ENCODE peak calls at places on chromosome 18, in nine cellular contexts. T is suprapubic skin; L is CD8-positive, alpha-beta memory T cell; G is psoas muscle; E is cardiac muscle cell; M is Peyer's patch; U is astrocyte; R is GM23338; A is Caco-2. X is an unnamed sample.

GRCh38 chr18:57816208-57816999 is 13.3 kb upstream of the ATP8B1 start:
- DNase-seq in T (no peak), L (no peak), G (no peak), E (no peak), M (peak; percentile 40), U (no peak), R (no peak), A (no peak), X (no peak)

GRCh38 chr18:56511996-56512395 is 126.4 kb downstream of the TXNL1 start:
- DNase-seq in T (no peak), L (no peak), G (no peak), E (no peak), M (no peak), U (no peak), R (no peak), A (no peak), X (no peak)

GRCh38 chr18:24964213-24964612 is 387.8 kb downstream of the ZNF521 start:
- DNase-seq in T (no peak), L (no peak), G (peak; percentile 21), E (no peak), M (peak; percentile 71), U (no peak), R (peak; percentile 67), A (peak; percentile 3), X (no peak)

GRCh38 chr18:37286801-37287200 is 278.8 kb downstream of the CELF4 start:
- DNase-seq in T (no peak), L (no peak), G (no peak), E (no peak), M (no peak), U (no peak), R (no peak), A (no peak), X (no peak)

GRCh38 chr18:57084331-57085298 is 62.3 kb upstream of the BOD1L2 start:
- DNase-seq in T (no peak), L (no peak), G (no peak), E (no peak), M (no peak), U (no peak), R (no peak), A (no peak), X (no peak)

GRCh38 chr18:31247574-31248199 is 70.3 kb upstream of the DSG1 start:
- DNase-seq in T (no peak), L (no peak), G (no peak), E (no peak), M (no peak), U (peak; percentile 78), R (no peak), A (no peak), X (no peak)

GRCh38 chr18:31683968-31684278 is 458 bp downstream of the B4GALT6 start:
- DNase-seq in T (no peak), L (no peak), G (no peak), E (no peak), M (no peak), U (no peak), R (no peak), A (no peak), X (no peak)

GRCh38 chr18:47175895-47176575 is at the start of gene IER3IP1:
- DNase-seq in T (peak; percentile 93), L (peak; percentile 81), G (peak; percentile 94), E (peak; percentile 92), M (peak; percentile 96), U (peak; percentile 81), R (peak; percentile 94), A (peak; percentile 88), X (peak; percentile 49)

GRCh38 chr18:70249118-70249517 is 39.7 kb upstream of the SOCS6 start:
- DNase-seq in T (no peak), L (no peak), G (no peak), E (no peak), M (no peak), U (peak; percentile 44), R (no peak), A (no peak), X (peak; percentile 7)

GRCh38 chr18:21831413-21831831 is 90.8 kb downstream of the MIB1 start:
- DNase-seq in T (no peak), L (no peak), G (no peak), E (peak; percentile 96), M (no peak), U (no peak), R (peak; percentile 19), A (no peak), X (no peak)

GRCh38 chr18:11518788-11519685 is 90.4 kb upstream of the SLC35G4 start:
- DNase-seq in T (no peak), L (no peak), G (no peak), E (peak; percentile 78), M (no peak), U (no peak), R (peak; percentile 91), A (peak; percentile 67), X (no peak)

GRCh38 chr18:53385889-53386288 is 838.6 kb downstream of the MBD2 start:
- DNase-seq in T (no peak), L (no peak), G (no peak), E (no peak), M (no peak), U (no peak), R (no peak), A (no peak), X (no peak)

GRCh38 chr18:8450013-8450412 is 159.2 kb upstream of the RAB12 start:
- DNase-seq in T (no peak), L (no peak), G (no peak), E (peak; percentile 11), M (no peak), U (no peak), R (peak; percentile 86), A (peak; percentile 34), X (no peak)

GRCh38 chr18:8634508-8634907 is 25.3 kb downstream of the RAB12 start:
- DNase-seq in T (no peak), L (no peak), G (no peak), E (no peak), M (no peak), U (no peak), R (no peak), A (no peak), X (no peak)

GRCh38 chr18:13439475-13439874 is 220.9 kb downstream of the LDLRAD4 start:
- DNase-seq in T (no peak), L (no peak), G (no peak), E (no peak), M (no peak), U (no peak), R (no peak), A (no peak), X (no peak)

GRCh38 chr18:59129964-59130703 is 9.6 kb upstream of the SEC11C start:
- DNase-seq in T (no peak), L (no peak), G (no peak), E (no peak), M (no peak), U (no peak), R (no peak), A (no peak), X (no peak)

GRCh38 chr18:36580266-36580665 is 248.5 kb downstream of the TPGS2 start:
- DNase-seq in T (no peak), L (no peak), G (peak; percentile 28), E (no peak), M (no peak), U (peak; percentile 51), R (peak; percentile 27), A (no peak), X (no peak)

GRCh38 chr18:29439398-29439797 is 1262.5 kb upstream of the CDH2 start:
- DNase-seq in T (no peak), L (no peak), G (no peak), E (peak; percentile 12), M (no peak), U (no peak), R (peak; percentile 3), A (no peak), X (no peak)

GRCh38 chr18:35245719-35246317 is 5.0 kb downstream of the ZNF397 start:
- DNase-seq in T (no peak), L (no peak), G (no peak), E (no peak), M (no peak), U (no peak), R (no peak), A (no peak), X (no peak)
- H3K27me3 ChIP-seq in T (no peaks in the 10 kb centered on the region), L (no peaks in the 10 kb centered on the region), G (no peaks in the 10 kb centered on the region), E (no peaks in the 10 kb centered on the region), M (no peaks in the 10 kb centered on the region), U (no peaks in the 10 kb centered on the region), R (no peaks in the 10 kb centered on the region), A (no peaks in the 10 kb centered on the region), X (no peaks in the 10 kb centered on the region)

DNA sequence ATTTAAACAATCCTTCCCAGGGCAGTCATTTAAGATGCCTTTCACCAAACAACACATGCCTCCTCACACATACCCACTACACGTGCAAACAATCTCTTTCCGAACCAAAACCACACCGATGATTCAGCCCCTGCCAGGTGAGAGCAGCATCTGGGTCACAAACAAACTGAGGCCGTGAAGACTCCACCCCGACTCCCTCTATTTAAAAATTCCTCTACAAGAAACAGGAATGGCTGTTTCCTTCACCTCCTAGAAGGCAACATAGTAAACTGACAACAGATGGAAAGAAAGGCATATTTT is 8.6 kb downstream of the CYB5A start:
- DNase-seq in T (no peak), L (no peak), G (no peak), E (no peak), M (no peak), U (no peak), R (no peak), A (no peak), X (no peak)
- H3K4me3 ChIP-seq in T (no peak overlapping the region), L (no peak overlapping the region), G (no peak overlapping the region), E (no peak overlapping the region), M (no peak overlapping the region), U (no peak overlapping the region), R (peak overlapping the region; percentile 35), A (no peak overlapping the region), X (no peak overlapping the region)

GRCh38 chr18:48486762-48487161 is 52.1 kb upstream of the CTIF start:
- DNase-seq in T (no peak), L (no peak), G (no peak), E (no peak), M (no peak), U (peak; percentile 78), R (no peak), A (no peak), X (peak; percentile 59)

GRCh38 chr18:48488388-48488850 is 50.4 kb upstream of the CTIF start:
- DNase-seq in T (no peak), L (no peak), G (peak; percentile 42), E (peak; percentile 94), M (peak; percentile 69), U (peak; percentile 95), R (peak; percentile 9), A (peak; percentile 69), X (peak; percentile 68)

GRCh38 chr18:48493856-48494255 is 45.0 kb upstream of the CTIF start:
- DNase-seq in T (no peak), L (no peak), G (no peak), E (no peak), M (no peak), U (peak; percentile 55), R (no peak), A (no peak), X (no peak)

GRCh38 chr18:48492880-48493279 is 46.0 kb upstream of the CTIF start:
- DNase-seq in T (no peak), L (no peak), G (no peak), E (no peak), M (no peak), U (no peak), R (no peak), A (no peak), X (no peak)

GRCh38 chr18:48490641-48491040 is 48.2 kb upstream of the CTIF start:
- DNase-seq in T (no peak), L (no peak), G (no peak), E (no peak), M (no peak), U (peak; percentile 57), R (no peak), A (no peak), X (no peak)
- H3K27me3 ChIP-seq in T (no peaks in the 10 kb centered on the region), L (no peaks in the 10 kb centered on the region), G (no peaks in the 10 kb centered on the region), E (no peaks in the 10 kb centered on the region), M (no peaks in the 10 kb centered on the region), U (no peaks in the 10 kb centered on the region), R (no peaks in the 10 kb centered on the region), A (no peaks in the 10 kb centered on the region), X (no peaks in the 10 kb centered on the region)

GRCh38 chr18:45423664-45424063 is 191.6 kb upstream of the SLC14A2 start:
- DNase-seq in T (no peak), L (no peak), G (no peak), E (no peak), M (no peak), U (no peak), R (no peak), A (no peak), X (no peak)
- H3K4me3 ChIP-seq in T (no peak overlapping the region), L (no peak overlapping the region), G (no peak overlapping the region), E (no peak overlapping the region), M (no peak overlapping the region), U (no peak overlapping the region), R (no peak overlapping the region), A (no peak overlapping the region), X (no peak overlapping the region)

X was measured in BJ.